ENCODE peak calls at places on chromosomes 1 and 21, in ten cellular contexts. P is cardiac muscle cell; S is CD8-positive, alpha-beta memory T cell; K is CD4-positive, alpha-beta memory T cell; R is DND-41; L is fibroblast of lung; Z is right atrium auricular region; V is HAP-1; W is mucosa of descending colon; U is A549. J is an unnamed sample. For H3K9me3, the result is how much of the 10 kb centered on the place peaks cover.

GRCh38 chr1:70361727-70362413 is 7.3 kb upstream of the ANKRD13C start:
- DNase-seq in P (no peak), S (no peak), K (no peak), R (no peak), L (peak), Z (no peak), V (no peak), W (no peak), U (peak), J (no peak)

GRCh38 chr1:241603626-241604337 is 36.4 kb downstream of the CHML start:
- DNase-seq in P (no peak), S (no peak), K (no peak), R (no peak), L (peak), Z (no peak), V (no peak), W (no peak), U (no peak), J (no peak)

GRCh38 chr1:164777518-164777917 is 218.5 kb downstream of the PBX1 start:
- DNase-seq in P (no peak), S (no peak), K (no peak), R (no peak), L (no peak), Z (no peak), V (no peak), W (no peak), U (no peak), J (no peak)

GRCh38 chr1:2968471-2968881 is 52.8 kb upstream of the ACTRT2 start:
- DNase-seq in P (no peak), S (no peak), K (no peak), R (no peak), L (no peak), Z (no peak), V (no peak), W (no peak), U (no peak), J (no peak)

GRCh38 chr1:120178799-120179419 is 2.6 kb upstream of the SEC22B start:
- DNase-seq in P (no peak), S (no peak), K (no peak), R (no peak), L (peak), Z (no peak), V (no peak), W (no peak), U (no peak), J (no peak)

GRCh38 chr1:118118469-118118868 is 66.6 kb downstream of the SPAG17 start:
- DNase-seq in P (no peak), S (no peak), K (no peak), R (no peak), L (no peak), Z (no peak), V (no peak), W (peak), U (no peak), J (no peak)

GRCh38 chr1:215044151-215044550 is 38.4 kb upstream of the KCNK2 start:
- DNase-seq in P (no peak), S (no peak), K (no peak), R (no peak), L (no peak), Z (no peak), V (no peak), W (no peak), U (no peak), J (no peak)

GRCh38 chr1:208988811-208989222 is 594.7 kb upstream of the CAMK1G start:
- DNase-seq in P (peak), S (peak), K (peak), R (peak), L (peak), Z (no peak), V (no peak), W (peak), U (peak), J (peak)

GRCh38 chr1:155137129-155137528 is 1.5 kb downstream of the SLC50A1 start:
- DNase-seq in P (no peak), S (no peak), K (no peak), R (no peak), L (no peak), Z (no peak), V (no peak), W (no peak), U (no peak), J (no peak)

GRCh38 chr1:19232526-19232851 is 18.8 kb downstream of the EMC1 start:
- DNase-seq in P (no peak), S (no peak), K (no peak), R (no peak), L (peak), Z (no peak), V (no peak), W (no peak), U (no peak), J (no peak)

GRCh38 chr1:70706381-70707173 is 295.5 kb downstream of the CTH start:
- DNase-seq in P (peak), S (no peak), K (no peak), R (no peak), L (no peak), Z (no peak), V (no peak), W (no peak), U (no peak), J (no peak)

GRCh38 chr21:43723648-43724047 is 4.7 kb downstream of the PDXK start:
- DNase-seq in P (no peak), S (no peak), K (no peak), R (no peak), L (no peak), Z (no peak), V (no peak), W (no peak), U (no peak), J (no peak)

GRCh38 chr1:167454929-167455785 is 63.2 kb downstream of the CD247 start:
- DNase-seq in P (peak), S (peak), K (peak), R (peak), L (peak), Z (peak), V (peak), W (peak), U (peak), J (peak)

GRCh38 chr21:44423312-44423821 is 31.9 kb upstream of the LRRC3 start:
- DNase-seq in P (no peak), S (no peak), K (no peak), R (no peak), L (no peak), Z (no peak), V (no peak), W (no peak), U (no peak), J (no peak)

GRCh38 chr1:154759793-154760192 is 110.3 kb downstream of the KCNN3 start:
- DNase-seq in P (no peak), S (no peak), K (no peak), R (no peak), L (no peak), Z (no peak), V (no peak), W (no peak), U (no peak), J (no peak)

GRCh38 chr1:184212649-184213314 is 161.3 kb downstream of the TSEN15 start:
- DNase-seq in P (no peak), S (no peak), K (no peak), R (no peak), L (peak), Z (no peak), V (no peak), W (no peak), U (peak), J (no peak)

GRCh38 chr1:51070011-51070410 is 32.0 kb upstream of the C1orf185 start:
- DNase-seq in P (no peak), S (no peak), K (no peak), R (no peak), L (no peak), Z (no peak), V (no peak), W (no peak), U (no peak), J (no peak)

GRCh38 chr1:218671573-218671972 is 326.4 kb downstream of the TGFB2 start:
- DNase-seq in P (no peak), S (no peak), K (no peak), R (no peak), L (peak), Z (no peak), V (no peak), W (no peak), U (no peak), J (no peak)

GRCh38 chr1:60825593-60825992 is 256.8 kb upstream of the NFIA start:
- DNase-seq in P (no peak), S (no peak), K (no peak), R (no peak), L (no peak), Z (no peak), V (peak), W (peak), U (no peak), J (peak)

GRCh38 chr1:196295766-196296165 is 312.5 kb downstream of the KCNT2 start:
- DNase-seq in P (no peak), S (no peak), K (no peak), R (no peak), L (no peak), Z (no peak), V (no peak), W (no peak), U (no peak), J (no peak)

GRCh38 chr1:61536722-61537121 is 188.2 kb downstream of the TM2D1 start:
- DNase-seq in P (no peak), S (no peak), K (no peak), R (no peak), L (no peak), Z (no peak), V (no peak), W (no peak), U (no peak), J (no peak)

GRCh38 chr1:211653329-211653728 is 22.1 kb downstream of the NEK2 start:
- DNase-seq in P (no peak), S (no peak), K (no peak), R (no peak), L (no peak), Z (no peak), V (no peak), W (no peak), U (peak), J (no peak)

GRCh38 chr1:41317356-41317755 is 43.9 kb upstream of the FOXO6 start:
- DNase-seq in P (no peak), S (no peak), K (no peak), R (no peak), L (no peak), Z (no peak), V (no peak), W (no peak), U (peak), J (no peak)

DNA sequence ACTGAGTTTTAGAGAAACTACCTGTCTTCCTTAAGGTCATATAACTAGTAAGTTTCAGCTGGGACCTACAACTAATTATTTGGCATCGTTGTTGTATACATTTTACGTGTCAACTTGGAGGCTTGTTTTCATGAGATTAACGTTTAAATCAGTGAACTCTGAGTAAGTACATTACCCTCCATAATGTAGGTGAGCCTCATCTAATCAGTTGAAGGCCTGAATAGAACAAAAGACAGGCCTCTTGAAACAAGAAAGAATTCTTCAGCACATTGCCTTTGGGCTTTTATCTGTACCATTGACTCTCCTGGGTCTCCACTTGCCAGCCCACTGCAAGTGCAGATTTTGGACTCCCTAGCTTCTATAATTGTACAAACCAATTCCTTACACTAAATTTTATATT is 364.6 kb downstream of the ADGRL2 start:
- DNase-seq in P (no peak), S (no peak), K (no peak), R (no peak), L (no peak), Z (no peak), V (no peak), W (no peak), U (no peak), J (no peak)
- H3K9me3 ChIP-seq in P (under half), S (under half), K (under half), R (under half), L (under half), Z (under half), V (under half), W (under half), U (under half), J (under half)

DNA sequence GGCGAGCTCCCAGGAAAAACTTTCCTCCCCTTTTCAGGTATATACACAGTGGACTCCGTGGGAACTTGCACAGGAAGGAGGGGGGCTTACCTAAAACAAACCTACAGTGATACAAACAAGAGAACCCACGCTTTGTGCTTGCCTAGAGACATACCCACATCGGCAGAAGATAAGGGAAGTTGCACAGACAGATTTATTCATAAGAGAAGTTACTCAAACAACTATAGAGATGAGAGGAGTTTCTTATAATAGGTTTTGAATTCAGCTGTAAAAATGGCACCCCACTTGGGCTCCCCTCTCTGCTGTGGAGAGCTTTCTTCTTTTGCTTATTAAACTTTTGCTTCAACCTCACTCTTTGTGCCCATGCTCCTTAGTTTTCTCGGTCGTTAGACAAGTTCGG is 1.8 kb upstream of the DUSP12 start:
- DNase-seq in P (no peak), S (no peak), K (no peak), R (no peak), L (no peak), Z (no peak), V (no peak), W (no peak), U (no peak), J (no peak)
- H3K4me3 ChIP-seq in P (no peak), S (no peak), K (no peak), R (no peak), L (no peak), Z (no peak), V (no peak), W (no peak), U (no peak), J (no peak)

DNA sequence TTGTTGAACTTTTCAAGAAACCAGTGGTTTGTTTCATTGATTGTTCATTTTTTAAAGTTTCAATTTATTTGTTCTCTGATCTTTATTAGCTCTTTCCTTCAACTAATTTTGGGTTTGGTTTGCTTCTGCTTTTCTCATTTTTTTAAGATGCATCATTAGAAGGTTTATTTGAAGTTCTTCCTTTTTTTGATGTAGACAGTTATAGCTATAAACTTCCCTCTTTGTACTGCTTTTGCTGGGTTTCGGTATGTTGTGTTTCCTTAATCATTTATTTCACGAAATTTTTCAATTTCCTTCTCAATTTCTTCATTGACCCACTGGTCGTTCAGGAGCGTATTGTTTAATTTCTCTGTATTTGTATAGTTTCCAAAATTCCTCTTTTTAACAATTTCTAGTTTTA is 133.3 kb upstream of the GPR52 start:
- DNase-seq in P (no peak), S (no peak), K (no peak), R (no peak), L (no peak), Z (no peak), V (no peak), W (no peak), U (no peak), J (no peak)
- H3K9me3 ChIP-seq in P (under half), S (under half), K (under half), R (under half), L (under half), Z (under half), V (under half), W (under half), U (under half), J (under half)

GRCh38 chr1:58803858-58804257 is 20.0 kb upstream of the JUN start:
- DNase-seq in P (no peak), S (no peak), K (no peak), R (no peak), L (no peak), Z (no peak), V (no peak), W (no peak), U (no peak), J (no peak)
- H3K4me3 ChIP-seq in P (no peak), S (no peak), K (no peak), R (no peak), L (no peak), Z (no peak), V (no peak), W (no peak), U (no peak), J (no peak)

DNA sequence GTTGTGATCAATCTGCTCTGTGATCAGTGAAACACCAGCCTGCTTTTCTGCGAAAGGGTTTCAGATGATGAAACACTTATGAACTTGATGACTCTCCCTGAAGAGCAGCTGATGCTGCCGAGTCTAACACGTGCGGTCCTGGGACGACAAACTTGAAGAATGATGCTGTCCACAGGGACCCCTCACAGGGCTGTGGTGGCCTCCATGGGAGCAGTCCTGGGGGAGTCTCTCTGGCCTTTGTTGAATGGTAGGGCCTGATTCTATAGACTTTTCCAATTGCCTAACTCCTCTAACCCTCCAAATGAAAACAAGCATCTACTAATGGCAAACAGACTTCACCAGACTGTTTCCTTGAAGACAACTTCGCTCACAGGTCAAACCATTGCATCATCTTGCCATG is at the start of gene OR2T10:
- DNase-seq in P (no peak), S (no peak), K (no peak), R (no peak), L (no peak), Z (no peak), V (no peak), W (no peak), U (no peak), J (no peak)
- H3K9me3 ChIP-seq in P (under half), S (under half), K (under half), R (under half), L (under half), Z (under half), V (under half), W (under half), U (under half), J (under half)

DNA sequence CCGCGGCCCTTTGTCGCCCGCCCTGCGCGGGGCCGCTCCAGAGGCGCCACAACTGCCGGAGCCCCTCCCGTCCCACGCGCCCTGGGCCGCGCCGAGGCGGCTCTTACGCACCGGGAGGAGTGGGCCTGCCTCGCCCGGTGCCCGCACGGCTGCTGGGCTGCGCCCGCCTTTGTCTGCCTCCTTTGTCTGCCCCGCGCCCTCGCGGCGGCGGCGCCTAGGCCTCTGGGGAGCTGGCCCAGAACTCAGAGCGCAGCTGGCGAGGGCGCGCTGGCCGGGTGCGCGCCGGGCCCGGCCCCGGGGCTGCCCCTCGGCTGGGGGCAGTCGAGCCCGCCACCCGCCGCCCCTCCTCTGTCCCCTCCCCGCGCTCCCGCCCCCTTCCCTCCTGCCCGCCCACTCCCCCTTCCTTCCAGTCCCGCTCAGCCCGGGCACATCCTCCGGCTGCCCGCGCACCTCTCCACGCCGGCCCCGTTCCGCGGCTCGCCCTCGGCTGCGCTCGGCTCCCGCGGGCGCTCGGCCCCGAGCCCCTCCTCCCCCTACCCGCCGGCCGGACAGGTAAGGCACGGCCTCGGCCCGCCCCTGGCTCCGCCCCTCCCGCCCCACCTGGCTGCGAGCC is at the start of gene DRAXIN:
- DNase-seq in P (peak), S (no peak), K (no peak), R (peak), L (no peak), Z (no peak), V (peak), W (no peak), U (no peak), J (no peak)
- H3K4me3 ChIP-seq in P (peak), S (peak), K (no peak), R (peak), L (no peak), Z (no peak), V (peak), W (no peak), U (peak), J (no peak)

DNA sequence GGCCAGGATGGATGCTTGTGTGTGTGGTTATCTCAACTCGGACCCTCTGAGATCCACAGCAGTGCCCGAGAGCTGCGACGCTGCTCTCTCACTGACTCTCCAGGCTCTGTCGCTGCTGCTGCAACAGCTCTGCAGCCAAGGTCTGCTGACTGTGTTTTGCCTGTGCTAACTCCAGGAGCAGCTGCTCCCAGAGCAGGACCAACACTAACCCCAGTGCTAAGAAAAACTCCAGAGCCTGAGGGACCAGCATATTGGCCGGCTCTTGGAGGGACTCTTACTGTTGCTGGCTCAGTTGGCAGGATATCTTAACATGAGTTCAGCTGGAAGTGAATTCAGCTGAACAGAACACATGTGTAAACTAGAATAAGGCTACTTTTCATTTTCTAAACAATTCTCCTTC is 4.4 kb downstream of the LCE2C start:
- DNase-seq in P (no peak), S (no peak), K (no peak), R (no peak), L (no peak), Z (no peak), V (no peak), W (no peak), U (no peak), J (no peak)
- H3K9me3 ChIP-seq in P (under half), S (under half), K (under half), R (under half), L (under half), Z (under half), V (under half), W (under half), U (under half), J (under half)

GRCh38 chr1:23799570-23800395 is 771 bp downstream of the GALE start:
- DNase-seq in P (peak), S (no peak), K (no peak), R (no peak), L (peak), Z (no peak), V (no peak), W (peak), U (peak), J (peak)

GRCh38 chr1:23801338-23801748 is 789 bp upstream of the GALE start:
- DNase-seq in P (no peak), S (no peak), K (no peak), R (no peak), L (no peak), Z (no peak), V (no peak), W (peak), U (no peak), J (no peak)

GRCh38 chr1:23800396-23801337 is at the start of gene GALE:
- DNase-seq in P (peak), S (peak), K (peak), R (peak), L (peak), Z (peak), V (peak), W (peak), U (peak), J (peak)

GRCh38 chr1:23803674-23804073 is 3.1 kb upstream of the GALE start:
- DNase-seq in P (no peak), S (no peak), K (no peak), R (no peak), L (no peak), Z (no peak), V (no peak), W (no peak), U (no peak), J (no peak)

GRCh38 chr1:23801876-23802275 is 1.3 kb upstream of the GALE start:
- DNase-seq in P (no peak), S (no peak), K (no peak), R (no peak), L (no peak), Z (no peak), V (no peak), W (peak), U (no peak), J (no peak)
- H3K4me3 ChIP-seq in P (no peak), S (no peak), K (no peak), R (no peak), L (no peak), Z (no peak), V (no peak), W (no peak), U (no peak), J (no peak)

GRCh38 chr1:4424254-4424653 is 230.2 kb upstream of the AJAP1 start:
- DNase-seq in P (no peak), S (no peak), K (no peak), R (no peak), L (no peak), Z (no peak), V (no peak), W (no peak), U (no peak), J (no peak)
- H3K9me3 ChIP-seq in P (under half), S (under half), K (under half), R (under half), L (under half), Z (under half), V (under half), W (under half), U (under half), J (under half)